ENCODE peak calls at places on chromosomes 11 and 22, in seven cellular contexts. One of them, this sample, is unnamed. For H4K20me1 and H3K4me1, the result is how much of the 10 kb centered on the place peaks cover.

GRCh38 chr11:120413480-120413879 is 77.3 kb downstream of the ARHGEF12 start:
- DNase-seq in HCT116: no peak
- DNase-seq in HepG2: no peak
- DNase-seq in mammary epithelial cell: peak
- DNase-seq in fibroblast of lung: peak
- DNase-seq in GM23338: no peak
- DNase-seq in Karpas-422: no peak
- DNase-seq in this sample: no peak

GRCh38 chr11:118917488-118918127 is 8.1 kb downstream of the BCL9L start:
- DNase-seq in HepG2: peak
- DNase-seq in fibroblast of lung: peak
- DNase-seq in Karpas-422: no peak
- DNase-seq in HCT116: no peak
- DNase-seq in GM23338: no peak
- DNase-seq in mammary epithelial cell: peak
- DNase-seq in this sample: no peak

GRCh38 chr11:133966924-133967598 is 10.3 kb upstream of the IGSF9B start:
- DNase-seq in fibroblast of lung: no peak
- DNase-seq in GM23338: peak
- DNase-seq in HepG2: no peak
- DNase-seq in mammary epithelial cell: no peak
- DNase-seq in Karpas-422: peak
- DNase-seq in HCT116: no peak
- DNase-seq in this sample: no peak

GRCh38 chr22:24053481-24054226 is 42.5 kb downstream of the CABIN1 start:
- DNase-seq in GM23338: no peak
- DNase-seq in HCT116: no peak
- DNase-seq in HepG2: no peak
- DNase-seq in fibroblast of lung: no peak
- DNase-seq in Karpas-422: peak
- DNase-seq in mammary epithelial cell: no peak
- DNase-seq in this sample: no peak

GRCh38 chr22:32175751-32176644 is 16.9 kb upstream of the C22orf42 start:
- DNase-seq in Karpas-422: no peak
- DNase-seq in HCT116: no peak
- DNase-seq in GM23338: peak
- DNase-seq in HepG2: no peak
- DNase-seq in fibroblast of lung: no peak
- DNase-seq in mammary epithelial cell: no peak
- DNase-seq in this sample: no peak

GRCh38 chr11:131661137-131661536 is 290.7 kb downstream of the NTM start:
- DNase-seq in GM23338: no peak
- DNase-seq in Karpas-422: no peak
- DNase-seq in fibroblast of lung: peak
- DNase-seq in HCT116: no peak
- DNase-seq in HepG2: no peak
- DNase-seq in mammary epithelial cell: no peak
- DNase-seq in this sample: no peak

GRCh38 chr11:74896311-74896710 is 52.6 kb downstream of the XRRA1 start:
- DNase-seq in Karpas-422: peak
- DNase-seq in mammary epithelial cell: no peak
- DNase-seq in GM23338: no peak
- DNase-seq in HepG2: peak
- DNase-seq in fibroblast of lung: no peak
- DNase-seq in HCT116: no peak
- DNase-seq in this sample: no peak

GRCh38 chr11:9691865-9692264 is 28.0 kb downstream of the SWAP70 start:
- DNase-seq in Karpas-422: peak
- DNase-seq in HCT116: peak
- DNase-seq in mammary epithelial cell: peak
- DNase-seq in fibroblast of lung: peak
- DNase-seq in HepG2: no peak
- DNase-seq in GM23338: no peak
- DNase-seq in this sample: no peak

GRCh38 chr11:31464436-31464835 is 45.0 kb downstream of the IMMP1L start:
- DNase-seq in Karpas-422: no peak
- DNase-seq in mammary epithelial cell: no peak
- DNase-seq in fibroblast of lung: no peak
- DNase-seq in GM23338: no peak
- DNase-seq in HCT116: no peak
- DNase-seq in HepG2: no peak
- DNase-seq in this sample: no peak

GRCh38 chr22:49308300-49308699 is 519.4 kb downstream of the BRD1 start:
- DNase-seq in HepG2: no peak
- DNase-seq in Karpas-422: no peak
- DNase-seq in mammary epithelial cell: no peak
- DNase-seq in fibroblast of lung: no peak
- DNase-seq in GM23338: no peak
- DNase-seq in HCT116: no peak
- DNase-seq in this sample: no peak

GRCh38 chr11:124873980-124874379 is 8.7 kb downstream of the ROBO3 start:
- DNase-seq in Karpas-422: no peak
- DNase-seq in HepG2: no peak
- DNase-seq in mammary epithelial cell: no peak
- DNase-seq in fibroblast of lung: no peak
- DNase-seq in GM23338: no peak
- DNase-seq in HCT116: no peak
- DNase-seq in this sample: no peak

GRCh38 chr11:61539958-61540357 is 31.4 kb downstream of the LRRC10B start:
- DNase-seq in HepG2: no peak
- DNase-seq in HCT116: no peak
- DNase-seq in mammary epithelial cell: no peak
- DNase-seq in fibroblast of lung: no peak
- DNase-seq in GM23338: no peak
- DNase-seq in Karpas-422: no peak
- DNase-seq in this sample: no peak

GRCh38 chr11:64296830-64297721 is 3.1 kb upstream of the CATSPERZ start:
- DNase-seq in HepG2: no peak
- DNase-seq in HCT116: no peak
- DNase-seq in GM23338: peak
- DNase-seq in mammary epithelial cell: no peak
- DNase-seq in Karpas-422: no peak
- DNase-seq in fibroblast of lung: no peak
- DNase-seq in this sample: no peak

GRCh38 chr11:102733232-102733875 is 8.6 kb upstream of the MMP8 start:
- DNase-seq in HepG2: peak
- DNase-seq in mammary epithelial cell: peak
- DNase-seq in Karpas-422: peak
- DNase-seq in GM23338: peak
- DNase-seq in HCT116: peak
- DNase-seq in fibroblast of lung: peak
- DNase-seq in this sample: no peak

GRCh38 chr22:37126882-37127281 is 17.4 kb upstream of the TMPRSS6 start:
- DNase-seq in fibroblast of lung: no peak
- DNase-seq in HCT116: no peak
- DNase-seq in GM23338: peak
- DNase-seq in mammary epithelial cell: no peak
- DNase-seq in HepG2: no peak
- DNase-seq in Karpas-422: peak
- DNase-seq in this sample: no peak

GRCh38 chr11:133639408-133639807 is 107.1 kb upstream of the OPCML start:
- DNase-seq in Karpas-422: no peak
- DNase-seq in HCT116: no peak
- DNase-seq in GM23338: no peak
- DNase-seq in HepG2: no peak
- DNase-seq in fibroblast of lung: no peak
- DNase-seq in mammary epithelial cell: no peak
- DNase-seq in this sample: no peak

GRCh38 chr11:91869751-91870150 is 354.9 kb upstream of the FAT3 start:
- DNase-seq in fibroblast of lung: peak
- DNase-seq in mammary epithelial cell: no peak
- DNase-seq in HCT116: no peak
- DNase-seq in Karpas-422: no peak
- DNase-seq in HepG2: no peak
- DNase-seq in GM23338: no peak
- DNase-seq in this sample: no peak

GRCh38 chr11:75677275-75677674 is 8.4 kb upstream of the MAP6 start:
- DNase-seq in fibroblast of lung: no peak
- DNase-seq in HCT116: no peak
- DNase-seq in Karpas-422: no peak
- DNase-seq in GM23338: no peak
- DNase-seq in HepG2: no peak
- DNase-seq in mammary epithelial cell: no peak
- DNase-seq in this sample: no peak

GRCh38 chr22:48937032-48937639 is 890.5 kb downstream of the BRD1 start:
- DNase-seq in fibroblast of lung: no peak
- DNase-seq in HCT116: no peak
- DNase-seq in GM23338: no peak
- DNase-seq in Karpas-422: no peak
- DNase-seq in HepG2: no peak
- DNase-seq in mammary epithelial cell: no peak
- DNase-seq in this sample: no peak

GRCh38 chr22:31339148-31339832 is 6.9 kb downstream of the PATZ1 start:
- DNase-seq in HepG2: peak
- DNase-seq in HCT116: no peak
- DNase-seq in Karpas-422: no peak
- DNase-seq in mammary epithelial cell: no peak
- DNase-seq in fibroblast of lung: no peak
- DNase-seq in GM23338: no peak
- DNase-seq in this sample: no peak

GRCh38 chr11:64500176-64501013 is 90.6 kb upstream of the SLC22A12 start:
- DNase-seq in Karpas-422: peak
- DNase-seq in HCT116: peak
- DNase-seq in GM23338: no peak
- DNase-seq in HepG2: no peak
- DNase-seq in fibroblast of lung: no peak
- DNase-seq in mammary epithelial cell: no peak
- DNase-seq in this sample: no peak

GRCh38 chr11:7490054-7490453 is 4.7 kb downstream of the OLFML1 start:
- DNase-seq in mammary epithelial cell: peak
- DNase-seq in HepG2: no peak
- DNase-seq in Karpas-422: no peak
- DNase-seq in GM23338: no peak
- DNase-seq in fibroblast of lung: peak
- DNase-seq in HCT116: no peak
- DNase-seq in this sample: no peak

GRCh38 chr22:35995772-35996171 is 32.9 kb downstream of the RBFOX2 start:
- DNase-seq in GM23338: no peak
- DNase-seq in mammary epithelial cell: peak
- DNase-seq in fibroblast of lung: peak
- DNase-seq in Karpas-422: no peak
- DNase-seq in HepG2: no peak
- DNase-seq in HCT116: no peak
- DNase-seq in this sample: no peak

GRCh38 chr11:115941481-115941993 is 437.3 kb upstream of the CADM1 start:
- DNase-seq in HCT116: no peak
- DNase-seq in GM23338: no peak
- DNase-seq in fibroblast of lung: peak
- DNase-seq in mammary epithelial cell: peak
- DNase-seq in HepG2: no peak
- DNase-seq in Karpas-422: no peak
- DNase-seq in this sample: peak

GRCh38 chr22:46060292-46061123 is 83.5 kb upstream of the WNT7B start:
- DNase-seq in GM23338: no peak
- DNase-seq in fibroblast of lung: no peak
- DNase-seq in Karpas-422: no peak
- DNase-seq in mammary epithelial cell: peak
- DNase-seq in HepG2: no peak
- DNase-seq in HCT116: no peak
- DNase-seq in this sample: no peak

GRCh38 chr11:36254739-36255138 is 34.5 kb downstream of the COMMD9 start:
- DNase-seq in mammary epithelial cell: peak
- DNase-seq in Karpas-422: no peak
- DNase-seq in GM23338: no peak
- DNase-seq in HCT116: no peak
- DNase-seq in HepG2: no peak
- DNase-seq in fibroblast of lung: peak
- DNase-seq in this sample: no peak

GRCh38 chr11:88590366-88590765 is 252.8 kb upstream of the CTSC start:
- DNase-seq in GM23338: no peak
- DNase-seq in HepG2: no peak
- DNase-seq in fibroblast of lung: no peak
- DNase-seq in HCT116: no peak
- DNase-seq in Karpas-422: no peak
- DNase-seq in mammary epithelial cell: no peak
- DNase-seq in this sample: no peak

DNA sequence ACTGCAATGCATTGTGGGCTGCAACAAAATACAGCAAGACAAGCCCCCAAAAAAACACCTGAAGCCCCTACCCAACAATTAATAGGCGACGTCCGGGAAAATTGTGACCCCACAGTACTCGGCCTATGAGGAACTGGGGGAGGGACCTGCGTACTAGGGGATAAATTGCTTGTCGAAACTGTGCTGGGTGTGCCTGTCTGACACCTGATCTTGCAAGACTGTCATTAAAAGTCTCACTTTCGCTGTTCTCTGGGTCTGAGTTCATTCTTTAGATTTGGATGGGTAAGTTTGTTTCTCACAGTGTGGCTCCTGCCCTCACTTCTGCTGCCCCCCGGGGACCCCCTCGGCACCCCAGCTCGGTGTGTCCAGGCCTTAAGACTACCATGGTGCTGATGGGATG is 15.2 kb downstream of the TANGO2 start:
- DNase-seq in mammary epithelial cell: no peak
- DNase-seq in HCT116: no peak
- DNase-seq in fibroblast of lung: no peak
- DNase-seq in HepG2: no peak
- DNase-seq in GM23338: no peak
- DNase-seq in Karpas-422: peak
- DNase-seq in this sample: no peak
- H3K27ac ChIP-seq in mammary epithelial cell: no peak
- H3K27ac ChIP-seq in HCT116: no peak
- H3K27ac ChIP-seq in fibroblast of lung: no peak
- H3K27ac ChIP-seq in HepG2: no peak
- H3K27ac ChIP-seq in GM23338: no peak
- H3K27ac ChIP-seq in Karpas-422: peak
- H3K27ac ChIP-seq in this sample: no peak

DNA sequence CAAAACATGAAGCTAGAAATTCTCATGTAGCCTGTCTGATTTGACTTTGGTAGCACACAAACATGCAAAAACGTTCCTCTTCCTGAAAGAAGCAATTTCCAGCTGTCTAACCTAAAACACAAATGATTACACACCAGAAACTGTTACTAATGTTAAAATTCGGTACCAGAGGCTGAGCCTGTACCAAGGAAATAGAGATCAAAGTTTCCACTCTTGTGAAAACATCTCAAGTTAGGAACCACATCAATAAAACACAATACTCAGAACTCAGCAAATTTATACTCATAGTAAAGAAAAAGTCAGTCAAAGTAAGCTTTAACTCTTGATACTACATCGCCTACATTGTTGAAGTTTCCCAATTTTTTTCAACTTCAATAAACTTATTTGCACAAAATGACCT is 107.8 kb downstream of the FCHSD2 start:
- DNase-seq in GM23338: no peak
- DNase-seq in Karpas-422: no peak
- DNase-seq in HCT116: no peak
- DNase-seq in HepG2: no peak
- DNase-seq in fibroblast of lung: no peak
- DNase-seq in mammary epithelial cell: no peak
- DNase-seq in this sample: no peak
- H4K20me1 ChIP-seq in GM23338: under half
- H4K20me1 ChIP-seq in Karpas-422: under half
- H4K20me1 ChIP-seq in HCT116: under half
- H4K20me1 ChIP-seq in HepG2: under half
- H4K20me1 ChIP-seq in fibroblast of lung: under half
- H4K20me1 ChIP-seq in mammary epithelial cell: under half
- H4K20me1 ChIP-seq in this sample: under half

GRCh38 chr22:26552466-26552865 is 37.5 kb downstream of the TPST2 start:
- DNase-seq in HepG2: no peak
- DNase-seq in HCT116: no peak
- DNase-seq in Karpas-422: no peak
- DNase-seq in fibroblast of lung: peak
- DNase-seq in mammary epithelial cell: no peak
- DNase-seq in GM23338: no peak
- DNase-seq in this sample: no peak
- H3K4me1 ChIP-seq in HepG2: under half
- H3K4me1 ChIP-seq in HCT116: under half
- H3K4me1 ChIP-seq in Karpas-422: half or more
- H3K4me1 ChIP-seq in fibroblast of lung: under half
- H3K4me1 ChIP-seq in mammary epithelial cell: half or more
- H3K4me1 ChIP-seq in GM23338: half or more
- H3K4me1 ChIP-seq in this sample: under half

GRCh38 chr11:47979378-47980092 is 824 bp upstream of the PTPRJ start:
- DNase-seq in Karpas-422: no peak
- DNase-seq in fibroblast of lung: no peak
- DNase-seq in mammary epithelial cell: no peak
- DNase-seq in GM23338: peak
- DNase-seq in HCT116: no peak
- DNase-seq in HepG2: no peak
- DNase-seq in this sample: no peak
- H3K27ac ChIP-seq in Karpas-422: no peak
- H3K27ac ChIP-seq in fibroblast of lung: no peak
- H3K27ac ChIP-seq in mammary epithelial cell: no peak
- H3K27ac ChIP-seq in GM23338: no peak
- H3K27ac ChIP-seq in HCT116: peak
- H3K27ac ChIP-seq in HepG2: no peak
- H3K27ac ChIP-seq in this sample: no peak

This sample was measured in keratinocyte.